ENCODE peak calls at places on chromosomes 12 and 14, in ten cellular contexts. Y is PC-3, F is mammary epithelial cell, Z is HCT116, C is kidney, J is OCI-LY7, L is lower lobe of right lung, N is cardiac muscle cell, D is body of pancreas, W is tibial artery. V is an unnamed sample.

GRCh38 chr12:116534341-116535121 is 24.6 kb upstream of the MAP1LC3B2 start:
- DNase-seq in Y (peak; percentile 38), F (no peak), Z (no peak), C (no peak), J (no peak), L (no peak), N (no peak), D (no peak), W (no peak), V (no peak)

GRCh38 chr12:42633594-42633993 is 44.0 kb upstream of the PRICKLE1 start:
- DNase-seq in Y (no peak), F (no peak), Z (no peak), C (no peak), J (no peak), L (no peak), N (no peak), D (no peak), W (no peak), V (no peak)

GRCh38 chr12:82817368-82817767 is 130.7 kb downstream of the TMTC2 start:
- DNase-seq in Y (peak; percentile 54), F (peak; percentile 43), Z (no peak), C (no peak), J (no peak), L (no peak), N (no peak), D (no peak), W (no peak), V (no peak)

GRCh38 chr12:50562485-50563433 is 58.0 kb downstream of the DIP2B start:
- DNase-seq in Y (no peak), F (no peak), Z (no peak), C (no peak), J (no peak), L (no peak), N (no peak), D (no peak), W (no peak), V (no peak)

GRCh38 chr12:130462558-130462924 is 124.9 kb downstream of the PIWIL1 start:
- DNase-seq in Y (no peak), F (no peak), Z (no peak), C (no peak), J (no peak), L (no peak), N (no peak), D (no peak), W (no peak), V (peak; percentile 0)

GRCh38 chr14:68935761-68936209 is 43.3 kb downstream of the ACTN1 start:
- DNase-seq in Y (no peak), F (peak; percentile 42), Z (no peak), C (peak; percentile 75), J (no peak), L (no peak), N (peak; percentile 61), D (peak; percentile 88), W (peak; percentile 35), V (no peak)

GRCh38 chr12:93960521-93960920 is 187.9 kb upstream of the PLXNC1 start:
- DNase-seq in Y (no peak), F (no peak), Z (no peak), C (no peak), J (no peak), L (no peak), N (peak; percentile 42), D (no peak), W (no peak), V (no peak)

GRCh38 chr12:112165624-112166023 is 40.3 kb downstream of the TRAFD1 start:
- DNase-seq in Y (no peak), F (no peak), Z (no peak), C (no peak), J (no peak), L (no peak), N (no peak), D (no peak), W (no peak), V (no peak)

GRCh38 chr14:94345344-94346072 is 22.4 kb upstream of the SERPINA6 start:
- DNase-seq in Y (peak; percentile 81), F (peak; percentile 91), Z (peak; percentile 76), C (no peak), J (no peak), L (no peak), N (peak; percentile 89), D (no peak), W (no peak), V (no peak)

GRCh38 chr14:100019156-100019882 is 45.9 kb upstream of the EVL start:
- DNase-seq in Y (no peak), F (no peak), Z (no peak), C (no peak), J (no peak), L (no peak), N (peak; percentile 46), D (no peak), W (no peak), V (no peak)

GRCh38 chr12:58918475-58918874 is 1.8 kb downstream of the LRIG3 start:
- DNase-seq in Y (peak; percentile 34), F (no peak), Z (no peak), C (no peak), J (no peak), L (no peak), N (no peak), D (no peak), W (no peak), V (no peak)
- H3K4me3 ChIP-seq in Y (peak overlapping the region; percentile 97), F (peak overlapping the region; percentile 69), Z (peak overlapping the region; percentile 68), C (peak overlapping the region; percentile 82), J (no peak overlapping the region), L (peak overlapping the region; percentile 69), N (peak overlapping the region; percentile 61), D (peak overlapping the region; percentile 90), W (peak overlapping the region; percentile 91), V (peak overlapping the region; percentile 95)

GRCh38 chr14:24435192-24435810 is 5.5 kb downstream of the KHNYN start:
- DNase-seq in Y (no peak), F (no peak), Z (no peak), C (no peak), J (no peak), L (no peak), N (no peak), D (no peak), W (no peak), V (no peak)

GRCh38 chr14:24436355-24437019 is 6.1 kb downstream of the SDR39U1 start:
- DNase-seq in Y (peak; percentile 87), F (peak; percentile 56), Z (peak; percentile 50), C (no peak), J (peak; percentile 76), L (no peak), N (peak; percentile 84), D (peak; percentile 59), W (no peak), V (no peak)

GRCh38 chr14:24435998-24436354 is 6.2 kb downstream of the KHNYN start:
- DNase-seq in Y (no peak), F (no peak), Z (no peak), C (no peak), J (no peak), L (no peak), N (no peak), D (no peak), W (no peak), V (no peak)

GRCh38 chr14:24432259-24433131 is 2.7 kb downstream of the KHNYN start:
- DNase-seq in Y (no peak), F (peak; percentile 19), Z (no peak), C (no peak), J (no peak), L (no peak), N (no peak), D (no peak), W (no peak), V (no peak)

DNA sequence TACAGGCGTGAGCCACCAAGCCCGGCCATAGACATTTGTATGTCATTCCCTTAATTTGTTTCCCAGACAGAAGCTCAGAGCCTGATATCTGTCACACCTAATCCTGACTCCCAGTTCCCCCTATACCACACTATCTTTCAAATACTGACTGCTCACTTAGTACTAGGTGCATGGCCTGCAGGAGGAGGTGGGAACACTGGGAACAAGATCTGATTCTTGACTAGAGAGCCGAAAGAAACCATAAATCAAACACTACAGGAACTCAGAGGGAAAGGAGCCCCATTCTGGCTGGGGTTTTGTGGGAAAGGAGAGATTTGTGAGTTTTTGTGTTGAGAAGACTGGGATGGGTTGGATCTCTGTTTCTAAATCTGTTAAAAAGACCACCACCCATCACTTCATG is 4.9 kb downstream of the KHNYN start:
- DNase-seq in Y (no peak), F (no peak), Z (no peak), C (no peak), J (no peak), L (no peak), N (no peak), D (no peak), W (no peak), V (no peak)
- H3K4me1 ChIP-seq in Y (peaks cover 36% of the 10 kb centered on the region), F (peaks cover 22% of the 10 kb centered on the region), Z (peaks cover 8% of the 10 kb centered on the region), C (peaks cover 9% of the 10 kb centered on the region), J (peaks cover 49% of the 10 kb centered on the region), L (peaks cover 64% of the 10 kb centered on the region), N (peaks cover 6% of the 10 kb centered on the region), D (peaks cover 37% of the 10 kb centered on the region), W (no peaks in the 10 kb centered on the region), V (peaks cover 31% of the 10 kb centered on the region)

DNA sequence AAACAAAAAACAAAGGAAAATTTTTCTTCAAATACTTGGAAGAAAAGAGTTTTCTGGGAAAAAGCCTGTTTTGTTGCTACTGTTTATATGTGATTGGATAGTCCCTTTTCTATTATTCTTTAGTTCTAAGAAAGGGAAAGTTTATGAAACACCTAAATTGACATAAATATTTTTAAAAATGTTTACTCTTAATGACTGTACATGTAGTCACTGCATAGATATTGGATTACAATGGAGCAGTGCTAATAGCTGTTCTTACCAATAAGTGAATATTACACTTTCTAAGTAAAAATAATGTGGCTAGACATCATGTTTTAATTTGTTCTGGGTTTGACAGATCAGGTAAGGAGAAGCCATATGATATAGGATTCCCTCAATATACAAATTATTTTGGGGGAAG is 352.7 kb upstream of the DIO2 start:
- DNase-seq in Y (peak; percentile 56), F (no peak), Z (no peak), C (no peak), J (no peak), L (no peak), N (no peak), D (no peak), W (no peak), V (no peak)
- TF ChIP-seq CTCF in Y (no peak), F (no peak), Z (no peak), C (no peak), J (no peak), L (no peak), N (no peak), D (no peak), W (no peak), V (no peak)

DNA sequence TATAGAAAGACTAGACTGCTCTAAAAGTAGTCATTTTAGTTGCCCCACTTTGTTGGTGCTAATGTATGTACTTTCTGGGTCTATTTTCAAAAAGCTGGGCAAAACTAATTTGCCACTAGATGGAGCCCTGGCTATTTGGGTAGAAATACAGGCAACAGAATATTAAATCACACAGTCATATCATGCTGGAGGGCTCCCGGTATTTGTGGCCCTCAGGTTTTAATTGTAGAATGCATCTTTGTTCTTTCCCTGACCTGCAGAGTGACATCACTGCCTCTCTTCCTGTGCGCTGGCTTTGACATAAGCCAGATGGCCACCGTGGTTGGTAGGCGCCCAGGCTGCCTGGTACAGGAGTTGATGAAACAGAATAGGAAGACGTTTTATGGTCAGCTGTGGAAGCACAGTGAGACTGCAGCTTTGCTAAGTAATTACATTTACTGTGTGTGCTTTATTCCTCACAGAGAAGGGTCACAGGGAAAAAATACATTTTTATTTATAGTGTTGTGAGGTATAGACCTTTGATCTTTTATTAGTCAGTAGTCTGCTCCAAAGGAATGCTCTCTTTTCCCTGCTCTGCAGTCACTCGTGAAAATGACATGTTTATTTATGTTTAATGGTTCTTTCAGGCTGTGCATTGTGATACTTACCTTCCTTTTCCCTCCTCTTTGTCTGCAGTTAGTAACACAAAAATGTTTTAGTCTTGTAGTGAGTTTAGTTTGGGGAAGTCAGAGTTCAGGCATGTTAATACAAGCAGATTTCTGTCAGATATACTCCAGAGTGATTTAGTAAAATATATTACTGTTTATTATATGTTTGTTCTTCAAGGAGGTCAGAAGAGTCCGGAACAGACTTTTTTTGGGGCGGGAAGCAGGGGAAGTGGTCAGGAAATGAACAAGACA is 28.4 kb downstream of the MSRB3 start:
- DNase-seq in Y (peak; percentile 83), F (peak; percentile 76), Z (peak; percentile 91), C (no peak), J (peak; percentile 27), L (peak; percentile 46), N (peak; percentile 84), D (peak; percentile 27), W (no peak), V (peak; percentile 15)
- H3K4me3 ChIP-seq in Y (peak overlapping the region; percentile 51), F (peak overlapping the region; percentile 33), Z (peak overlapping the region; percentile 35), C (no peak overlapping the region), J (no peak overlapping the region), L (no peak overlapping the region), N (no peak overlapping the region), D (no peak overlapping the region), W (no peak overlapping the region), V (no peak overlapping the region)

V was measured in psoas muscle.